ENCODE peak calls at places on chromosomes 6 and 20, in seven cellular contexts. H is prostate gland, S is GM23338, K is suprapubic skin, I is HepG2, J is breast epithelium, T is spleen. P is an unnamed sample.

GRCh38 chr20:31607640-31608255 is 2.7 kb downstream of the ID1 start:
- DNase-seq in I (peak; percentile 62), S (no peak), H (no peak), K (no peak), T (no peak), J (no peak), P (no peak)

GRCh38 chr6:43773050-43773956 is 3.3 kb downstream of the VEGFA start:
- DNase-seq in S (peak; percentile 80), K (no peak), J (peak; percentile 27), I (peak; percentile 64), H (peak; percentile 52), T (peak; percentile 85), P (no peak)

GRCh38 chr6:85672050-85672449 is 29.4 kb upstream of the SYNCRIP start:
- DNase-seq in T (no peak), J (no peak), I (no peak), K (no peak), H (no peak), S (peak; percentile 38), P (no peak)

GRCh38 chr6:42131531-42131930 is 10.9 kb downstream of the C6orf132 start:
- DNase-seq in I (no peak), T (no peak), S (no peak), J (no peak), H (no peak), K (no peak), P (no peak)

GRCh38 chr6:32983493-32983848 is 15.1 kb downstream of the BRD2 start:
- DNase-seq in I (no peak), H (no peak), K (no peak), T (no peak), S (no peak), J (no peak), P (no peak)

GRCh38 chr6:121600389-121601233 is 165.2 kb downstream of the GJA1 start:
- DNase-seq in H (no peak), S (no peak), T (no peak), K (no peak), I (no peak), J (no peak), P (peak; percentile 24)

GRCh38 chr20:41038878-41039404 is 10.3 kb downstream of the TOP1 start:
- DNase-seq in H (no peak), T (no peak), J (no peak), K (no peak), I (peak; percentile 99), S (no peak), P (no peak)

GRCh38 chr6:125207956-125208355 is 54.4 kb downstream of the TPD52L1 start:
- DNase-seq in H (no peak), I (no peak), T (no peak), J (no peak), K (no peak), S (no peak), P (no peak)

GRCh38 chr20:3710027-3710426 is 2.4 kb downstream of the SIGLEC1 start:
- DNase-seq in J (no peak), H (no peak), S (no peak), T (peak; percentile 76), K (no peak), I (no peak), P (no peak)

GRCh38 chr20:22921595-22922421 is 113.3 kb upstream of the SSTR4 start:
- DNase-seq in I (no peak), T (no peak), H (no peak), S (no peak), J (no peak), K (no peak), P (no peak)

GRCh38 chr6:69901361-69901760 is 35.0 kb downstream of the COL19A1 start:
- DNase-seq in I (no peak), H (no peak), K (no peak), J (no peak), S (no peak), T (no peak), P (no peak)

GRCh38 chr20:46865824-46866223 is 28.8 kb upstream of the EYA2 start:
- DNase-seq in H (no peak), J (no peak), S (no peak), T (no peak), K (no peak), I (no peak), P (no peak)

GRCh38 chr6:158801655-158802294 is 17.4 kb downstream of the EZR start:
- DNase-seq in H (no peak), T (no peak), I (no peak), J (no peak), K (no peak), S (no peak), P (no peak)

GRCh38 chr6:108921547-108922331 is 73.5 kb downstream of the ARMC2 start:
- DNase-seq in S (no peak), I (no peak), H (peak; percentile 39), T (no peak), J (peak; percentile 50), K (no peak), P (no peak)

GRCh38 chr20:8305449-8305978 is 173.4 kb downstream of the PLCB1 start:
- DNase-seq in S (peak; percentile 93), T (peak; percentile 85), H (peak; percentile 21), J (no peak), I (peak; percentile 83), K (no peak), P (no peak)

GRCh38 chr20:8304124-8304800 is 172.2 kb downstream of the PLCB1 start:
- DNase-seq in J (no peak), H (no peak), S (no peak), I (no peak), T (no peak), K (no peak), P (no peak)

GRCh38 chr20:8303651-8304050 is 171.6 kb downstream of the PLCB1 start:
- DNase-seq in K (no peak), J (no peak), T (no peak), H (no peak), I (no peak), S (no peak), P (no peak)

GRCh38 chr20:8301655-8302054 is 169.6 kb downstream of the PLCB1 start:
- DNase-seq in I (no peak), T (no peak), H (no peak), J (no peak), S (no peak), K (no peak), P (no peak)

DNA sequence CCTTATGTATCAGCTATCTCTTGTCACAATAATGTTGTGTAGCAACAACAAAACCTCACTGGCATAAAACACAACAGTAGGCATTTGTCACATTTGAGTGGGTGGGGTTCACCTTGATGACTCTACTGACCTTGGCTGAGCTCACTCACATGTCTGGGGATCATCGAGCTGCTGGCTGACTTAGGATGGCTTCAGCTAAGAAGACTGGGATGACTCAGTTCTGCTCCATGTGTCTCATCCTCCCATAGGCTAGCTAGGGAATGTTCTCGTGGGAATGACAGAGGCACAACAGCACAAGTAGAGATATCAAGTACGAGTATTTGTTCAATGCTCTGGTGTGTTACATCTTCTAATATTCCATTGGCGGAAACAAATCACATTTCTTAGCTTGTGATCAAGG is 167.9 kb downstream of the PLCB1 start:
- DNase-seq in H (no peak), I (no peak), K (no peak), T (no peak), S (no peak), J (no peak), P (no peak)
- TF ChIP-seq POLR2AphosphoS5 in H (no peak), I (no peak), K (no peak), T (no peak), S (no peak), J (no peak), P (no peak)

GRCh38 chr6:54130179-54130578 is 18.9 kb downstream of the MLIP start:
- DNase-seq in S (no peak), H (no peak), I (no peak), T (no peak), K (no peak), J (no peak), P (no peak)

GRCh38 chr6:54125493-54125892 is 14.2 kb downstream of the MLIP start:
- DNase-seq in T (no peak), K (no peak), H (no peak), I (no peak), S (peak; percentile 62), J (no peak), P (no peak)
- TF ChIP-seq POLR2AphosphoS5 in T (no peak), K (no peak), H (no peak), I (no peak), S (no peak), J (no peak), P (no peak)

DNA sequence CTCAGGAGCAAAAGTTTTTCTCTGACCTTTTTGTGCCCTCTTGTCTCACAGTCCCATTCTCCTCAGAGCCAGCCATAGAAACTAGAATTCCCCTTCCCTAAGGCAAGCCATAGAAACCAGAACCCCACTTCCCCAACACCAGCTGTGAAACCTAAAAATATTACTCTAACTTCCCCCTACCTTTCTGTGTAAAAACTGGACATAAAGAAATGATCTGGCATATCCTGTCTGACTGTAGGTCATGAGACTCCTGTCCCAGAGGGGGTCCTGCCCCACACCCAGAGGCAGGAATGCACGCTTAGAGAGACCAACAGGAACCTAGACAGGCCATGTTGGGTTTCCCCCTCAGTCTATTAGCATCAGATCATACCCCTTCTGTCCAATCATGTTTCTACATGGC is 140.6 kb upstream of the SLC22A16 start:
- DNase-seq in K (no peak), S (no peak), I (no peak), H (no peak), T (no peak), J (no peak), P (no peak)
- TF ChIP-seq POLR2AphosphoS5 in K (no peak), S (no peak), I (no peak), H (no peak), T (no peak), J (no peak), P (no peak)

GRCh38 chr6:169702640-169703246 is 817 bp downstream of the C6orf120 start:
- DNase-seq in I (peak; percentile 36), T (no peak), S (peak; percentile 44), H (peak; percentile 9), J (no peak), K (no peak), P (no peak)
- TF ChIP-seq POLR2AphosphoS5 in I (peak; percentile 54), T (no peak), S (no peak), H (no peak), J (no peak), K (no peak), P (no peak)

GRCh38 chr6:2807342-2808090 is 34.1 kb downstream of the SERPINB1 start:
- DNase-seq in S (no peak), I (no peak), H (no peak), T (no peak), K (no peak), J (no peak), P (peak; percentile 66)
- TF ChIP-seq POLR2AphosphoS5 in S (no peak), I (no peak), H (peak; percentile 34), T (peak; percentile 65), K (no peak), J (no peak), P (no peak)

GRCh38 chr20:35225319-35226125 is 968 bp upstream of the MMP24 start:
- DNase-seq in I (no peak), S (peak; percentile 30), H (no peak), T (no peak), K (no peak), J (no peak), P (no peak)
- TF ChIP-seq POLR2AphosphoS5 in I (no peak), S (no peak), H (no peak), T (no peak), K (no peak), J (no peak), P (no peak)

GRCh38 chr20:20519269-20519668 is 151.4 kb downstream of the INSM1 start:
- DNase-seq in H (no peak), T (no peak), K (no peak), S (no peak), J (no peak), I (peak; percentile 33), P (no peak)
- TF ChIP-seq POLR2AphosphoS5 in H (no peak), T (no peak), K (no peak), S (no peak), J (no peak), I (no peak), P (no peak)

GRCh38 chr6:30325873-30326445 is 768 bp upstream of the TRIM39 start:
- DNase-seq in T (no peak), K (no peak), I (no peak), J (no peak), H (no peak), S (peak; percentile 85), P (no peak)
- TF ChIP-seq POLR2AphosphoS5 in T (no peak), K (no peak), I (no peak), J (no peak), H (no peak), S (peak; percentile 65), P (no peak)